ENCODE peak calls at places on chromosome 21, in six cellular contexts. R is RPMI8226; I is dermis microvascular lymphatic vessel endothelial cell; P is NCI-H1092 treated with DMSO at 0.1 percent for 48 hours; U is activated naive CD4-positive, alpha-beta T cell treated with anti-CD3 and anti-CD28 coated beads, Interleukin-2, amount 50 U/mL, for 16 hours; Z is memory B cell. X is an unnamed sample.

GRCh38 chr21:46119565-46120271 is 21.8 kb downstream of the COL6A2 start:
- DNase-seq in R (no peak), I (no peak), P (no peak), U (peak; percentile 5), Z (no peak), X (no peak)

GRCh38 chr21:21039624-21040023 is 41.4 kb downstream of the NCAM2 start:
- DNase-seq in R (no peak), I (no peak), P (no peak), U (no peak), Z (no peak), X (no peak)

GRCh38 chr21:27269646-27270045 is 302.8 kb upstream of the ADAMTS5 start:
- DNase-seq in R (no peak), I (no peak), P (no peak), U (no peak), Z (no peak), X (peak; percentile 51)

GRCh38 chr21:27040738-27041137 is 73.8 kb upstream of the ADAMTS5 start:
- DNase-seq in R (no peak), I (no peak), P (no peak), U (no peak), Z (no peak), X (no peak)

GRCh38 chr21:36209626-36210171 is 53.1 kb downstream of the DOP1B start:
- DNase-seq in R (peak; percentile 79), I (peak; percentile 50), P (peak; percentile 54), U (peak; percentile 35), Z (peak; percentile 16), X (no peak)

GRCh38 chr21:41251961-41252642 is 64.5 kb upstream of the FAM3B start:
- DNase-seq in R (no peak), I (no peak), P (no peak), U (no peak), Z (no peak), X (no peak)

GRCh38 chr21:42110691-42111469 is 39.8 kb downstream of the UMODL1 start:
- DNase-seq in R (no peak), I (no peak), P (no peak), U (no peak), Z (no peak), X (no peak)

GRCh38 chr21:43934716-43935705 is 70.0 kb downstream of the AGPAT3 start:
- DNase-seq in R (no peak), I (no peak), P (no peak), U (no peak), Z (no peak), X (no peak)

GRCh38 chr21:39867198-39867650 is at the start of gene PCP4:
- DNase-seq in R (peak; percentile 90), I (no peak), P (peak; percentile 93), U (no peak), Z (no peak), X (peak; percentile 30)

GRCh38 chr21:45747802-45748445 is 104.4 kb downstream of the PCBP3 start:
- DNase-seq in R (peak; percentile 83), I (no peak), P (peak; percentile 78), U (no peak), Z (no peak), X (no peak)

X was measured in HL-60.